ENCODE peak calls at places on chromosomes 1 and 21, in seven cellular contexts. One of them, this sample, is unnamed.

GRCh38 chr1:160161965-160162705 is 10.7 kb downstream of the ATP1A4 start:
- DNase-seq in uterus: no peak
- DNase-seq in A549: no peak
- DNase-seq in brain microvascular endothelial cell: peak
- DNase-seq in fibroblast of lung: peak
- DNase-seq in fibroblast of pulmonary artery: peak
- DNase-seq in PC-3: no peak
- DNase-seq in this sample: no peak

GRCh38 chr1:168531605-168532345 is 12.0 kb downstream of the XCL2 start:
- DNase-seq in fibroblast of pulmonary artery: no peak
- DNase-seq in uterus: no peak
- DNase-seq in PC-3: no peak
- DNase-seq in fibroblast of lung: peak
- DNase-seq in brain microvascular endothelial cell: no peak
- DNase-seq in A549: no peak
- DNase-seq in this sample: no peak

GRCh38 chr1:155145491-155145890 is 5.2 kb upstream of the DPM3 start:
- DNase-seq in A549: no peak
- DNase-seq in fibroblast of lung: no peak
- DNase-seq in uterus: no peak
- DNase-seq in brain microvascular endothelial cell: no peak
- DNase-seq in fibroblast of pulmonary artery: no peak
- DNase-seq in PC-3: no peak
- DNase-seq in this sample: no peak

GRCh38 chr1:36942093-36942492 is 92.2 kb downstream of the GRIK3 start:
- DNase-seq in fibroblast of pulmonary artery: no peak
- DNase-seq in A549: no peak
- DNase-seq in uterus: no peak
- DNase-seq in brain microvascular endothelial cell: no peak
- DNase-seq in fibroblast of lung: no peak
- DNase-seq in PC-3: no peak
- DNase-seq in this sample: no peak

GRCh38 chr1:185050823-185051451 is 5.6 kb downstream of the RNF2 start:
- DNase-seq in fibroblast of lung: no peak
- DNase-seq in A549: no peak
- DNase-seq in brain microvascular endothelial cell: no peak
- DNase-seq in PC-3: no peak
- DNase-seq in uterus: no peak
- DNase-seq in fibroblast of pulmonary artery: peak
- DNase-seq in this sample: no peak

GRCh38 chr21:32844653-32845443 is 73.3 kb upstream of the PAXBP1 start:
- DNase-seq in fibroblast of lung: peak
- DNase-seq in brain microvascular endothelial cell: peak
- DNase-seq in A549: peak
- DNase-seq in fibroblast of pulmonary artery: peak
- DNase-seq in uterus: no peak
- DNase-seq in PC-3: peak
- DNase-seq in this sample: peak

GRCh38 chr1:225767591-225768540 is 9.8 kb upstream of the SRP9 start:
- DNase-seq in uterus: peak
- DNase-seq in PC-3: peak
- DNase-seq in A549: no peak
- DNase-seq in fibroblast of lung: peak
- DNase-seq in fibroblast of pulmonary artery: peak
- DNase-seq in brain microvascular endothelial cell: no peak
- DNase-seq in this sample: no peak

GRCh38 chr21:14259669-14260458 is 43.9 kb downstream of the RBM11 start:
- DNase-seq in fibroblast of pulmonary artery: peak
- DNase-seq in brain microvascular endothelial cell: peak
- DNase-seq in A549: peak
- DNase-seq in fibroblast of lung: peak
- DNase-seq in uterus: no peak
- DNase-seq in PC-3: peak
- DNase-seq in this sample: peak

GRCh38 chr1:223796210-223796609 is 49.5 kb downstream of the TP53BP2 start:
- DNase-seq in fibroblast of pulmonary artery: no peak
- DNase-seq in A549: no peak
- DNase-seq in uterus: no peak
- DNase-seq in PC-3: no peak
- DNase-seq in brain microvascular endothelial cell: no peak
- DNase-seq in fibroblast of lung: no peak
- DNase-seq in this sample: no peak

GRCh38 chr1:238281418-238281817 is 390.7 kb upstream of the ZP4 start:
- DNase-seq in PC-3: peak
- DNase-seq in fibroblast of pulmonary artery: no peak
- DNase-seq in uterus: no peak
- DNase-seq in A549: no peak
- DNase-seq in fibroblast of lung: peak
- DNase-seq in brain microvascular endothelial cell: no peak
- DNase-seq in this sample: no peak

GRCh38 chr1:9231648-9232332 is 2.8 kb upstream of the H6PD start:
- DNase-seq in fibroblast of pulmonary artery: no peak
- DNase-seq in A549: no peak
- DNase-seq in brain microvascular endothelial cell: peak
- DNase-seq in fibroblast of lung: peak
- DNase-seq in uterus: no peak
- DNase-seq in PC-3: peak
- DNase-seq in this sample: no peak

GRCh38 chr1:221736714-221737113 is 5.2 kb downstream of the DUSP10 start:
- DNase-seq in fibroblast of pulmonary artery: no peak
- DNase-seq in brain microvascular endothelial cell: no peak
- DNase-seq in uterus: no peak
- DNase-seq in fibroblast of lung: no peak
- DNase-seq in PC-3: no peak
- DNase-seq in A549: no peak
- DNase-seq in this sample: no peak

GRCh38 chr1:209150114-209150513 is 433.4 kb upstream of the CAMK1G start:
- DNase-seq in A549: no peak
- DNase-seq in fibroblast of pulmonary artery: peak
- DNase-seq in PC-3: peak
- DNase-seq in uterus: no peak
- DNase-seq in fibroblast of lung: peak
- DNase-seq in brain microvascular endothelial cell: peak
- DNase-seq in this sample: no peak

GRCh38 chr1:244353572-244354091 is 98.1 kb downstream of the ADSS2 start:
- DNase-seq in fibroblast of lung: peak
- DNase-seq in brain microvascular endothelial cell: peak
- DNase-seq in A549: peak
- DNase-seq in uterus: peak
- DNase-seq in fibroblast of pulmonary artery: peak
- DNase-seq in PC-3: peak
- DNase-seq in this sample: peak

GRCh38 chr1:8122477-8123407 is 96.6 kb upstream of the ERRFI1 start:
- DNase-seq in brain microvascular endothelial cell: peak
- DNase-seq in A549: no peak
- DNase-seq in PC-3: peak
- DNase-seq in fibroblast of lung: peak
- DNase-seq in uterus: peak
- DNase-seq in fibroblast of pulmonary artery: peak
- DNase-seq in this sample: no peak
- TF ChIP-seq CTCF in brain microvascular endothelial cell: no peak
- TF ChIP-seq CTCF in A549: no peak
- TF ChIP-seq CTCF in PC-3: no peak
- TF ChIP-seq CTCF in fibroblast of lung: no peak
- TF ChIP-seq CTCF in uterus: no peak
- TF ChIP-seq CTCF in fibroblast of pulmonary artery: no peak
- TF ChIP-seq CTCF in this sample: no peak

DNA sequence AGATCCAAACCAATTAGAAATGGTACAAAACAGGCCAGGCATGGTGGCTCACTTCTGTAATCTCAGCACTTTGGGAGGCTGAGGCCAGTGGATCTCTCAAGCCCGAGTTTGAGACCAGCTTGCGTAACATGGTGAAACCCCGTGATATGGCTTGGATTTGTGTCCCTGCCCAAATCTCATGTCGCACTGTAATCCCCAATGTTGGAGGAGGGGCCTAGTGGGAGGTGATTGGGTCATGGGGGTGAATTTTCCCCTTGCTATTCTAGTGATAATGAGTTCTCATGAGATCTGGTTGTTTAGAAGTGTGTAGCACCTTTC is 7.0 kb upstream of the VASH2 start:
- DNase-seq in fibroblast of lung: no peak
- DNase-seq in fibroblast of pulmonary artery: no peak
- DNase-seq in brain microvascular endothelial cell: no peak
- DNase-seq in PC-3: no peak
- DNase-seq in uterus: no peak
- DNase-seq in A549: no peak
- DNase-seq in this sample: no peak
- H3K4me3 ChIP-seq in fibroblast of lung: no peak
- H3K4me3 ChIP-seq in fibroblast of pulmonary artery: no peak
- H3K4me3 ChIP-seq in brain microvascular endothelial cell: no peak
- H3K4me3 ChIP-seq in PC-3: no peak
- H3K4me3 ChIP-seq in uterus: no peak
- H3K4me3 ChIP-seq in A549: no peak
- H3K4me3 ChIP-seq in this sample: no peak

DNA sequence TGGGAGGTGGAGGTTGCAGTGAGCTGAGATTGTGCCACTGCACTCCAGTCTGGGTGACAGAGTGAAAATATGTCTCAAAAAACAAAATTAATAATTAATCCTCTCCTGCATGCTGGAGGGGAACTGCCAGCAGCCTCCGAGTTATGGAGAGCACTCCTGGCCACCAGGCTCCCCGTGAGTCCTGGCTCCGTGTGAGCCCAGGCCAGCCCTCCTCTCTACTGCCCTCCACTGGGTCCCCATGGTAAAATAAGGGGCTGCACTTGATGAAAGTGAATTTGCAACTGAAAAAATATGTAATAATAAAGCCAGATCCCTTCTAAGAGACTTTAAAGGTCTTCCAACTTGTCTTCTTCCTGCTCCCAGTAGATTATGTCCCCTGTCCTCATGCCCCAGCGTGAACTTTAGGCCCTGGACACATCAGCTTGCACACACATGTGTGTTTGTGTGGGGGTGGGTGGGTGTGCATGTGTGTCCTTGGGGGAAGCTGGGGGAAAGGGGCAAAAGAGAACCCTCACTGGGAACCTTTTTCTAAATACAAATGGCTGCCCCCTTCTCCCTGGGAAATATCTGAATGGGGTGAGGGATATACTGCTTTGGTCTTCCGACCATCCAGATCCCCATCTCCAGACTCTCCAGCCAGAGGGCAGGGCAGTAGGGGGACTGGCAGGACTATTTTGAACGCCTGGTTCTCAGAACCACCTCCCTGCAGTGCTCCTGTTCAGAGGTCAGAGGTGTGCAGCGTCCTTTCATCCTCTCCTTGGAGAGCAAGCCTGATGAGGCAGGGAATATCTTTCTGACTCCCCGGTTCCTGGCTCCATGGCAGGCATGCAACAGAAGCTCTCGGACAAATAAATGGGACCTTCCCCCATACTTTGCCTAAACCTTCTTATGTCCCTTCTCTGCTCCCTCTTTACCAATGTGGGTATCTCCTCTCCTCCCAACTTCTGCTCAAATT is 26.2 kb downstream of the NEK2 start:
- DNase-seq in PC-3: peak
- DNase-seq in uterus: no peak
- DNase-seq in A549: peak
- DNase-seq in brain microvascular endothelial cell: no peak
- DNase-seq in fibroblast of pulmonary artery: peak
- DNase-seq in fibroblast of lung: no peak
- DNase-seq in this sample: no peak
- TF ChIP-seq CTCF in PC-3: peak
- TF ChIP-seq CTCF in uterus: peak
- TF ChIP-seq CTCF in A549: peak
- TF ChIP-seq CTCF in brain microvascular endothelial cell: peak
- TF ChIP-seq CTCF in fibroblast of pulmonary artery: peak
- TF ChIP-seq CTCF in fibroblast of lung: peak
- TF ChIP-seq CTCF in this sample: peak

DNA sequence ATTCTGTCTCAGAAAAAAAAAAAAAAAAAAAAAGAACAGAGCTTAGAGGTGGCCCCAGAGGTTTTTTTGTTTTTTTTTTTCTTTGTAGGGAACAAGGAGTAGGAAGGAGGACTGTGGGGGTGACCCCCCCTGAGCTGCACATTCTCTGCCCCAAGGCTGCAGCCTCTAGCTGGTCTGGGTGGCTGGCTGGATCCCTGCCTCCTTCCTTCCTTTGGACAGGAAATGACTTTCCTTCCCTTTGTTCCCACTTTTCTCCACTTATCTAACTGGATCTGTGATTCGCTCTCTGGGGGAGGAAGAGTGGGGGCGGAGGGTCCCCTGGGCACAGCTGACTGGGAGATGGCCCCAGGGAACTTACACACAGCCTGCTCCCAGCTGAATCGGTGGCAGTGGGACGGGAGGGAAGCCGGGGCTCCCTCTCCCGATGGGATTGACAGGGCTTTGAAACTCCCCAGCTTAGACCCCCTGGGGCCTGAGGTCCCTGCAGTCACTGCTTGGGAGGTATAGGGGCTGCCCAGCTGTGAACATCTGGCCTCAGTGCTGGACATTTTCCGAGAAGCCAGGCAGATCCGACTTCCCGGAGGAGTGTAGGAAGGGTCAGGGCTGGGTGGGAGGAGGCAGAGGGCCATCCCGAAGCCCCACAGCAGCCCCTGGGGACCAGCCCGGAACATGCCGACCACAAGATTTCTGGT is 2.1 kb downstream of the FBLIM1 start:
- DNase-seq in fibroblast of lung: peak
- DNase-seq in A549: no peak
- DNase-seq in uterus: peak
- DNase-seq in PC-3: peak
- DNase-seq in brain microvascular endothelial cell: peak
- DNase-seq in fibroblast of pulmonary artery: peak
- DNase-seq in this sample: no peak
- H3K4me3 ChIP-seq in fibroblast of lung: peak
- H3K4me3 ChIP-seq in A549: peak
- H3K4me3 ChIP-seq in uterus: peak
- H3K4me3 ChIP-seq in PC-3: peak
- H3K4me3 ChIP-seq in brain microvascular endothelial cell: peak
- H3K4me3 ChIP-seq in fibroblast of pulmonary artery: peak
- H3K4me3 ChIP-seq in this sample: peak

DNA sequence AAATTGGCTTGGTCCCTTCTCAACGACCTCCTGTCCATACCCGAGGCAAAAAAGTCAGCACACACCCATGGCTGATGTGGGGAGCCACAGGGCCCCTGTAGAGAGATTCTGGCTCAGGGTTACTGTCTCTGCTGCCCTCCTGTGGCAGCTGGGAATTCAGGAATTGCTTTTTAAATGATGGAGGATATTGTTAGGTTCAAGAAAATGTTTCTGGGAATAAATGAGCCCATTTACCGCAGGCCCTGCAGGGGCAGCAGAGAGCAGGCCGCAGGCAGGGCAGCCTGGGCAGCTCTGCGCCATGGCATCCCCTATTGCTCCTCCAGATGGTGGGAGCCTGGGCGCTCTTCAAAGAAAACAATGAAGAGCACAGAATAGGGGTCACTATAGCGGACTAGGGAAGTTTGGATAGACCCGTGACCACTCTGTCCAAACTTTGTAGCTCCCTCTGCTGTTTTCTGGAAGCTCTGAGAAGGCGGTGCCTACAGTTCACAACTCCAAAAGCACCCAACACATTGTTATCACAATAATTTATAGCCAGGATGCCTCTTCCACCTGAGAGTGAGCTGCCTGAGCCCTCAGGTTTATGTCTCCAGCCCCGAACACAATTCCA is 201.1 kb downstream of the BACH1 start:
- DNase-seq in PC-3: peak
- DNase-seq in fibroblast of pulmonary artery: peak
- DNase-seq in A549: peak
- DNase-seq in brain microvascular endothelial cell: peak
- DNase-seq in uterus: no peak
- DNase-seq in fibroblast of lung: peak
- DNase-seq in this sample: no peak
- TF ChIP-seq CTCF in PC-3: peak
- TF ChIP-seq CTCF in fibroblast of pulmonary artery: peak
- TF ChIP-seq CTCF in A549: peak
- TF ChIP-seq CTCF in brain microvascular endothelial cell: peak
- TF ChIP-seq CTCF in uterus: no peak
- TF ChIP-seq CTCF in fibroblast of lung: peak
- TF ChIP-seq CTCF in this sample: peak

This sample was measured in AG04449.